ENCODE peak calls at places on chromosomes 12 and 14, in ten cellular contexts. One of them, this sample, is unnamed.
A peak's percentile ranks its signal among the peaks of the same experiment; 100 is the strongest.

GRCh38 chr14:69259531-69260245 is at the start of gene GALNT16:
- DNase-seq in esophagus muscularis mucosa: no peak
- DNase-seq in stomach: peak; percentile 38
- DNase-seq in GM23338: peak; percentile 69
- DNase-seq in Panc1: no peak
- DNase-seq in H1: peak; percentile 84
- DNase-seq in transverse colon: peak; percentile 25
- DNase-seq in HL-60: no peak
- DNase-seq in GM12892: peak; percentile 36
- DNase-seq in breast epithelium: no peak
- DNase-seq in this sample: no peak

GRCh38 chr14:75293920-75294648 is 15.5 kb downstream of the FOS start:
- DNase-seq in transverse colon: peak; percentile 97
- DNase-seq in breast epithelium: peak; percentile 93
- DNase-seq in GM23338: peak; percentile 98
- DNase-seq in esophagus muscularis mucosa: peak; percentile 99
- DNase-seq in stomach: peak; percentile 96
- DNase-seq in Panc1: no peak
- DNase-seq in GM12892: peak; percentile 97
- DNase-seq in HL-60: peak; percentile 79
- DNase-seq in H1: peak; percentile 94
- DNase-seq in this sample: peak; percentile 98

GRCh38 chr14:22692194-22692593 is 48.0 kb upstream of the OR6J1 start:
- DNase-seq in transverse colon: no peak
- DNase-seq in esophagus muscularis mucosa: no peak
- DNase-seq in breast epithelium: no peak
- DNase-seq in GM12892: no peak
- DNase-seq in HL-60: no peak
- DNase-seq in Panc1: no peak
- DNase-seq in H1: no peak
- DNase-seq in GM23338: no peak
- DNase-seq in stomach: no peak
- DNase-seq in this sample: no peak

GRCh38 chr14:69580009-69580577 is 5.4 kb upstream of the CCDC177 start:
- DNase-seq in breast epithelium: no peak
- DNase-seq in GM12892: no peak
- DNase-seq in Panc1: peak; percentile 13
- DNase-seq in H1: peak; percentile 76
- DNase-seq in transverse colon: no peak
- DNase-seq in HL-60: peak; percentile 38
- DNase-seq in GM23338: peak; percentile 88
- DNase-seq in esophagus muscularis mucosa: no peak
- DNase-seq in stomach: peak; percentile 30
- DNase-seq in this sample: no peak

GRCh38 chr14:91146661-91147060 is 32.8 kb downstream of the DGLUCY start:
- DNase-seq in Panc1: no peak
- DNase-seq in GM12892: no peak
- DNase-seq in stomach: no peak
- DNase-seq in H1: no peak
- DNase-seq in HL-60: no peak
- DNase-seq in breast epithelium: no peak
- DNase-seq in esophagus muscularis mucosa: no peak
- DNase-seq in GM23338: no peak
- DNase-seq in transverse colon: no peak
- DNase-seq in this sample: no peak

GRCh38 chr12:100128509-100128908 is 14.2 kb downstream of the BLTP3B start:
- DNase-seq in Panc1: no peak
- DNase-seq in esophagus muscularis mucosa: no peak
- DNase-seq in HL-60: peak; percentile 74
- DNase-seq in H1: no peak
- DNase-seq in stomach: no peak
- DNase-seq in GM12892: no peak
- DNase-seq in transverse colon: peak; percentile 29
- DNase-seq in GM23338: peak; percentile 82
- DNase-seq in breast epithelium: peak; percentile 37
- DNase-seq in this sample: no peak

GRCh38 chr12:24256636-24257150 is 307.2 kb upstream of the SOX5 start:
- DNase-seq in transverse colon: no peak
- DNase-seq in GM12892: no peak
- DNase-seq in breast epithelium: no peak
- DNase-seq in Panc1: no peak
- DNase-seq in GM23338: peak; percentile 18
- DNase-seq in esophagus muscularis mucosa: no peak
- DNase-seq in H1: no peak
- DNase-seq in HL-60: no peak
- DNase-seq in stomach: no peak
- DNase-seq in this sample: no peak

GRCh38 chr12:89263153-89263552 is 89.1 kb downstream of the DUSP6 start:
- DNase-seq in transverse colon: no peak
- DNase-seq in GM23338: no peak
- DNase-seq in GM12892: no peak
- DNase-seq in H1: no peak
- DNase-seq in esophagus muscularis mucosa: no peak
- DNase-seq in breast epithelium: no peak
- DNase-seq in stomach: no peak
- DNase-seq in Panc1: no peak
- DNase-seq in HL-60: no peak
- DNase-seq in this sample: no peak

GRCh38 chr12:108647936-108648287 is 14.2 kb upstream of the SELPLG start:
- DNase-seq in HL-60: no peak
- DNase-seq in GM23338: no peak
- DNase-seq in esophagus muscularis mucosa: no peak
- DNase-seq in stomach: no peak
- DNase-seq in breast epithelium: no peak
- DNase-seq in Panc1: no peak
- DNase-seq in GM12892: no peak
- DNase-seq in H1: no peak
- DNase-seq in transverse colon: no peak
- DNase-seq in this sample: peak; percentile 44

GRCh38 chr12:981176-981828 is 9.7 kb upstream of the ERC1 start:
- DNase-seq in HL-60: no peak
- DNase-seq in GM12892: no peak
- DNase-seq in H1: no peak
- DNase-seq in Panc1: no peak
- DNase-seq in transverse colon: no peak
- DNase-seq in breast epithelium: no peak
- DNase-seq in esophagus muscularis mucosa: no peak
- DNase-seq in stomach: no peak
- DNase-seq in GM23338: no peak
- DNase-seq in this sample: no peak

GRCh38 chr12:132558861-132559623 is 51.3 kb downstream of the LRCOL1 start:
- DNase-seq in transverse colon: no peak
- DNase-seq in breast epithelium: no peak
- DNase-seq in H1: no peak
- DNase-seq in GM23338: no peak
- DNase-seq in stomach: no peak
- DNase-seq in Panc1: no peak
- DNase-seq in HL-60: peak; percentile 72
- DNase-seq in esophagus muscularis mucosa: no peak
- DNase-seq in GM12892: no peak
- DNase-seq in this sample: no peak

GRCh38 chr12:122116707-122117535 is 38.4 kb downstream of the MLXIP start:
- DNase-seq in Panc1: no peak
- DNase-seq in stomach: peak; percentile 81
- DNase-seq in GM23338: no peak
- DNase-seq in transverse colon: peak; percentile 76
- DNase-seq in esophagus muscularis mucosa: no peak
- DNase-seq in H1: no peak
- DNase-seq in breast epithelium: no peak
- DNase-seq in HL-60: no peak
- DNase-seq in GM12892: no peak
- DNase-seq in this sample: no peak

GRCh38 chr14:21997300-21997699 is 323.7 kb upstream of the OR4E1 start:
- DNase-seq in GM12892: no peak
- DNase-seq in GM23338: peak; percentile 89
- DNase-seq in transverse colon: no peak
- DNase-seq in esophagus muscularis mucosa: no peak
- DNase-seq in H1: no peak
- DNase-seq in Panc1: no peak
- DNase-seq in stomach: no peak
- DNase-seq in HL-60: no peak
- DNase-seq in breast epithelium: no peak
- DNase-seq in this sample: no peak

GRCh38 chr14:39841088-39841487 is 408.9 kb upstream of the FBXO33 start:
- DNase-seq in esophagus muscularis mucosa: no peak
- DNase-seq in H1: no peak
- DNase-seq in transverse colon: no peak
- DNase-seq in breast epithelium: no peak
- DNase-seq in Panc1: no peak
- DNase-seq in GM12892: no peak
- DNase-seq in stomach: no peak
- DNase-seq in GM23338: no peak
- DNase-seq in HL-60: no peak
- DNase-seq in this sample: no peak

GRCh38 chr12:132570635-132571034 is 39.7 kb downstream of the LRCOL1 start:
- DNase-seq in stomach: no peak
- DNase-seq in HL-60: no peak
- DNase-seq in GM12892: no peak
- DNase-seq in breast epithelium: no peak
- DNase-seq in Panc1: no peak
- DNase-seq in esophagus muscularis mucosa: no peak
- DNase-seq in transverse colon: no peak
- DNase-seq in H1: no peak
- DNase-seq in GM23338: no peak
- DNase-seq in this sample: no peak

GRCh38 chr12:113486722-113487121 is 15.1 kb upstream of the LHX5 start:
- DNase-seq in esophagus muscularis mucosa: no peak
- DNase-seq in Panc1: no peak
- DNase-seq in GM12892: no peak
- DNase-seq in breast epithelium: no peak
- DNase-seq in H1: no peak
- DNase-seq in transverse colon: no peak
- DNase-seq in HL-60: no peak
- DNase-seq in stomach: no peak
- DNase-seq in GM23338: no peak
- DNase-seq in this sample: no peak

GRCh38 chr12:48980389-48980952 is 2.3 kb downstream of the WNT1 start:
- DNase-seq in H1: peak; percentile 78
- DNase-seq in HL-60: peak; percentile 59
- DNase-seq in esophagus muscularis mucosa: no peak
- DNase-seq in stomach: no peak
- DNase-seq in GM12892: no peak
- DNase-seq in Panc1: no peak
- DNase-seq in breast epithelium: no peak
- DNase-seq in GM23338: peak; percentile 88
- DNase-seq in transverse colon: peak; percentile 53
- DNase-seq in this sample: no peak

GRCh38 chr12:21697829-21698630 is 40.4 kb upstream of the LDHB start:
- DNase-seq in GM23338: peak; percentile 39
- DNase-seq in GM12892: no peak
- DNase-seq in esophagus muscularis mucosa: no peak
- DNase-seq in HL-60: no peak
- DNase-seq in breast epithelium: no peak
- DNase-seq in transverse colon: no peak
- DNase-seq in stomach: no peak
- DNase-seq in Panc1: no peak
- DNase-seq in H1: no peak
- DNase-seq in this sample: no peak

GRCh38 chr14:57833304-57833703 is 32.6 kb downstream of the SLC35F4 start:
- DNase-seq in GM23338: no peak
- DNase-seq in transverse colon: no peak
- DNase-seq in Panc1: peak; percentile 92
- DNase-seq in breast epithelium: peak; percentile 18
- DNase-seq in H1: no peak
- DNase-seq in HL-60: no peak
- DNase-seq in GM12892: no peak
- DNase-seq in esophagus muscularis mucosa: no peak
- DNase-seq in stomach: no peak
- DNase-seq in this sample: no peak

DNA sequence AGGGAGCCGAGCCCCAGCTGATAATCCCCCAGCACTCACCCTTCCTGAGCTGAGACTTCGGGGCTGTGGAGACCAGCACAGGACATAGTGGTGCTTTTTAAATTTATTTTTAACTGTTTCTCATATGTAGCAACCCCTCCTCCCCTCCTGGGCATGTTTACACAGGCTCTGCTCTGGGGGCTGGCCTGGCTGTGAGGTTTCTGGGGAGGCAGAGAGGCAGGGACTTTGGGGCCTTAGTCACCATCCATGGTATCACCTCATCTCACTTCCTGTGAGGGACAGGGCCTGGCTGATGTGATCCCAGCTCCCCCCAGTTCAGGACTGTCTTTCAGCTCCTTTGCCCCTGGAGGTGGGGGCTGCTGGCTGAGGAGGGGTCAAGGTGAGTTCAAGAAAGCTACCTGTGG is 20.4 kb downstream of the VASH1 start:
- DNase-seq in transverse colon: no peak
- DNase-seq in GM12892: no peak
- DNase-seq in Panc1: no peak
- DNase-seq in GM23338: no peak
- DNase-seq in stomach: no peak
- DNase-seq in HL-60: no peak
- DNase-seq in H1: no peak
- DNase-seq in breast epithelium: no peak
- DNase-seq in esophagus muscularis mucosa: peak; percentile 90
- DNase-seq in this sample: no peak
- TF ChIP-seq POLR2AphosphoS5 in transverse colon: no peak
- TF ChIP-seq POLR2AphosphoS5 in GM12892: no peak
- TF ChIP-seq POLR2AphosphoS5 in Panc1: no peak
- TF ChIP-seq POLR2AphosphoS5 in GM23338: no peak
- TF ChIP-seq POLR2AphosphoS5 in stomach: no peak
- TF ChIP-seq POLR2AphosphoS5 in HL-60: no peak
- TF ChIP-seq POLR2AphosphoS5 in H1: no peak
- TF ChIP-seq POLR2AphosphoS5 in breast epithelium: no peak
- TF ChIP-seq POLR2AphosphoS5 in esophagus muscularis mucosa: no peak
- TF ChIP-seq POLR2AphosphoS5 in this sample: no peak

GRCh38 chr12:68893201-68893600 is 39.8 kb downstream of the CPM start:
- DNase-seq in Panc1: no peak
- DNase-seq in transverse colon: no peak
- DNase-seq in GM23338: no peak
- DNase-seq in esophagus muscularis mucosa: no peak
- DNase-seq in HL-60: no peak
- DNase-seq in breast epithelium: no peak
- DNase-seq in stomach: no peak
- DNase-seq in H1: no peak
- DNase-seq in GM12892: no peak
- DNase-seq in this sample: no peak
- TF ChIP-seq POLR2AphosphoS5 in Panc1: no peak
- TF ChIP-seq POLR2AphosphoS5 in transverse colon: no peak
- TF ChIP-seq POLR2AphosphoS5 in GM23338: no peak
- TF ChIP-seq POLR2AphosphoS5 in esophagus muscularis mucosa: no peak
- TF ChIP-seq POLR2AphosphoS5 in HL-60: no peak
- TF ChIP-seq POLR2AphosphoS5 in breast epithelium: no peak
- TF ChIP-seq POLR2AphosphoS5 in stomach: no peak
- TF ChIP-seq POLR2AphosphoS5 in H1: no peak
- TF ChIP-seq POLR2AphosphoS5 in GM12892: no peak
- TF ChIP-seq POLR2AphosphoS5 in this sample: no peak

GRCh38 chr12:3752096-3752709 is 706 bp downstream of the CRACR2A start:
- DNase-seq in GM12892: peak; percentile 71
- DNase-seq in esophagus muscularis mucosa: peak; percentile 92
- DNase-seq in H1: peak; percentile 33
- DNase-seq in HL-60: peak; percentile 63
- DNase-seq in stomach: peak; percentile 30
- DNase-seq in breast epithelium: peak; percentile 51
- DNase-seq in Panc1: no peak
- DNase-seq in GM23338: no peak
- DNase-seq in transverse colon: peak; percentile 63
- DNase-seq in this sample: no peak
- TF ChIP-seq POLR2AphosphoS5 in GM12892: peak; percentile 93
- TF ChIP-seq POLR2AphosphoS5 in esophagus muscularis mucosa: no peak
- TF ChIP-seq POLR2AphosphoS5 in H1: no peak
- TF ChIP-seq POLR2AphosphoS5 in HL-60: peak; percentile 77
- TF ChIP-seq POLR2AphosphoS5 in stomach: no peak
- TF ChIP-seq POLR2AphosphoS5 in breast epithelium: no peak
- TF ChIP-seq POLR2AphosphoS5 in Panc1: no peak
- TF ChIP-seq POLR2AphosphoS5 in GM23338: no peak
- TF ChIP-seq POLR2AphosphoS5 in transverse colon: no peak
- TF ChIP-seq POLR2AphosphoS5 in this sample: no peak

GRCh38 chr12:47067778-47068431 is 11.5 kb upstream of the PCED1B start:
- DNase-seq in Panc1: no peak
- DNase-seq in breast epithelium: no peak
- DNase-seq in H1: no peak
- DNase-seq in stomach: no peak
- DNase-seq in GM12892: no peak
- DNase-seq in HL-60: no peak
- DNase-seq in transverse colon: no peak
- DNase-seq in esophagus muscularis mucosa: no peak
- DNase-seq in GM23338: no peak
- DNase-seq in this sample: no peak
- TF ChIP-seq POLR2AphosphoS5 in Panc1: no peak
- TF ChIP-seq POLR2AphosphoS5 in breast epithelium: no peak
- TF ChIP-seq POLR2AphosphoS5 in H1: no peak
- TF ChIP-seq POLR2AphosphoS5 in stomach: no peak
- TF ChIP-seq POLR2AphosphoS5 in GM12892: no peak
- TF ChIP-seq POLR2AphosphoS5 in HL-60: no peak
- TF ChIP-seq POLR2AphosphoS5 in transverse colon: no peak
- TF ChIP-seq POLR2AphosphoS5 in esophagus muscularis mucosa: no peak
- TF ChIP-seq POLR2AphosphoS5 in GM23338: no peak
- TF ChIP-seq POLR2AphosphoS5 in this sample: no peak